ENCODE peak calls at places on chromosomes 16 and 17, in nine cellular contexts. M is lower lobe of right lung, G is AG09319, R is WTC11, O is A673, K is HT1080, W is mucosa of descending colon, D is amniotic stem cell, I is EL. C is an unnamed sample.

GRCh38 chr17:75571885-75572215 is 15.8 kb upstream of the MYO15B start:
- DNase-seq in M (no peak), G (no peak), R (no peak), O (no peak), K (no peak), W (no peak), D (no peak), I (no peak), C (no peak)

GRCh38 chr16:50272111-50272571 is 5.8 kb downstream of the ADCY7 start:
- DNase-seq in M (no peak), G (no peak), R (no peak), O (no peak), K (no peak), W (no peak), D (no peak), I (peak; percentile 49), C (no peak)

GRCh38 chr16:50193594-50193993 is 40.5 kb downstream of the TENT4B start:
- DNase-seq in M (no peak), G (no peak), R (no peak), O (no peak), K (peak; percentile 48), W (no peak), D (no peak), I (peak; percentile 45), C (no peak)

GRCh38 chr17:64441772-64442549 is 7.0 kb upstream of the MILR1 start:
- DNase-seq in M (peak; percentile 53), G (no peak), R (no peak), O (no peak), K (peak; percentile 74), W (peak; percentile 35), D (no peak), I (no peak), C (no peak)

GRCh38 chr16:84677017-84677803 is 22.6 kb upstream of the USP10 start:
- DNase-seq in M (no peak), G (no peak), R (no peak), O (no peak), K (no peak), W (no peak), D (no peak), I (no peak), C (no peak)

GRCh38 chr16:55476625-55477533 is 2.1 kb upstream of the MMP2 start:
- DNase-seq in M (no peak), G (no peak), R (no peak), O (no peak), K (peak; percentile 53), W (no peak), D (no peak), I (no peak), C (no peak)

GRCh38 chr16:85480727-85481101 is 132.4 kb upstream of the GSE1 start:
- DNase-seq in M (no peak), G (no peak), R (no peak), O (no peak), K (no peak), W (peak; percentile 15), D (no peak), I (no peak), C (no peak)

GRCh38 chr17:1985686-1986085 is 39.4 kb downstream of the RTN4RL1 start:
- DNase-seq in M (no peak), G (no peak), R (peak; percentile 75), O (no peak), K (no peak), W (no peak), D (no peak), I (no peak), C (no peak)

GRCh38 chr17:70539172-70539924 is 370.0 kb downstream of the KCNJ2 start:
- DNase-seq in M (no peak), G (no peak), R (no peak), O (no peak), K (no peak), W (no peak), D (no peak), I (no peak), C (no peak)

GRCh38 chr17:75350706-75351105 is 54.8 kb downstream of the GRB2 start:
- DNase-seq in M (no peak), G (no peak), R (peak; percentile 55), O (no peak), K (no peak), W (no peak), D (no peak), I (no peak), C (no peak)

GRCh38 chr16:7405166-7405565 is 72.5 kb downstream of the RBFOX1 start:
- DNase-seq in M (peak; percentile 80), G (no peak), R (no peak), O (peak; percentile 17), K (peak; percentile 65), W (peak; percentile 7), D (no peak), I (no peak), C (peak; percentile 83)

GRCh38 chr16:49986351-49987124 is 38.5 kb upstream of the CNEP1R1 start:
- DNase-seq in M (no peak), G (peak; percentile 10), R (no peak), O (no peak), K (peak; percentile 62), W (no peak), D (no peak), I (peak; percentile 51), C (no peak)

GRCh38 chr16:7513429-7513828 is 180.8 kb downstream of the RBFOX1 start:
- DNase-seq in M (no peak), G (no peak), R (peak; percentile 31), O (peak; percentile 44), K (peak; percentile 27), W (no peak), D (no peak), I (no peak), C (no peak)

GRCh38 chr17:68460715-68461114 is 3.4 kb upstream of the WIPI1 start:
- DNase-seq in M (no peak), G (no peak), R (no peak), O (no peak), K (no peak), W (peak; percentile 38), D (no peak), I (no peak), C (peak; percentile 38)

GRCh38 chr17:57045868-57046671 is 39.0 kb upstream of the AKAP1 start:
- DNase-seq in M (peak; percentile 65), G (no peak), R (peak; percentile 36), O (no peak), K (no peak), W (no peak), D (no peak), I (peak; percentile 32), C (peak; percentile 83)

GRCh38 chr17:79835953-79836951 is 3.0 kb downstream of the CBX4 start:
- DNase-seq in M (peak; percentile 84), G (no peak), R (peak; percentile 97), O (peak; percentile 78), K (no peak), W (peak; percentile 93), D (no peak), I (no peak), C (peak; percentile 60)

GRCh38 chr17:61321344-61321743 is 78.3 kb upstream of the TBX2 start:
- DNase-seq in M (no peak), G (no peak), R (no peak), O (no peak), K (no peak), W (no peak), D (no peak), I (no peak), C (no peak)

GRCh38 chr16:50301626-50302471 is 35.5 kb downstream of the ADCY7 start:
- DNase-seq in M (peak; percentile 46), G (no peak), R (no peak), O (no peak), K (peak; percentile 21), W (no peak), D (no peak), I (peak; percentile 83), C (no peak)

C was measured in retina.